ENCODE peak calls at places on chromosomes 13 and 19, in six cellular contexts. B is progenitor cell of endocrine pancreas, O is astrocyte of the spinal cord, R is PC-3, Y is AG09319, H is epithelial cell of esophagus. C is an unnamed sample.

GRCh38 chr19:40717880-40718773 is 1.2 kb downstream of the ITPKC start:
- DNase-seq in B (no peak), O (no peak), R (peak), Y (no peak), H (peak), C (no peak)

GRCh38 chr19:33236696-33237390 is 11.2 kb upstream of the SLC7A10 start:
- DNase-seq in B (no peak), O (no peak), R (no peak), Y (no peak), H (no peak), C (no peak)

GRCh38 chr13:51643114-51643881 is 59.0 kb downstream of the WDFY2 start:
- DNase-seq in B (no peak), O (peak), R (peak), Y (no peak), H (peak), C (no peak)

GRCh38 chr13:48234652-48235099 is 1.7 kb downstream of the ITM2B start:
- DNase-seq in B (no peak), O (peak), R (peak), Y (no peak), H (no peak), C (no peak)

GRCh38 chr13:21365574-21365973 is 93.5 kb downstream of the ZDHHC20 start:
- DNase-seq in B (no peak), O (no peak), R (no peak), Y (no peak), H (no peak), C (no peak)

GRCh38 chr13:35855531-35856019 is 275.6 kb downstream of the DCLK1 start:
- DNase-seq in B (no peak), O (no peak), R (peak), Y (no peak), H (peak), C (no peak)

GRCh38 chr19:13796301-13797057 is 1.2 kb downstream of the ZSWIM4 start:
- DNase-seq in B (no peak), O (peak), R (peak), Y (peak), H (peak), C (no peak)

GRCh38 chr13:36919833-36920611 is at the start of gene SMAD9:
- DNase-seq in B (peak), O (peak), R (peak), Y (no peak), H (peak), C (peak)

GRCh38 chr19:5934779-5935472 is 20.9 kb downstream of the CAPS start:
- DNase-seq in B (no peak), O (peak), R (no peak), Y (peak), H (no peak), C (no peak)

GRCh38 chr13:26998265-26998664 is 173.3 kb downstream of the USP12 start:
- DNase-seq in B (no peak), O (no peak), R (no peak), Y (no peak), H (no peak), C (no peak)

GRCh38 chr19:17406039-17406886 is 833 bp upstream of the BST2 start:
- DNase-seq in B (no peak), O (peak), R (no peak), Y (no peak), H (no peak), C (no peak)

DNA sequence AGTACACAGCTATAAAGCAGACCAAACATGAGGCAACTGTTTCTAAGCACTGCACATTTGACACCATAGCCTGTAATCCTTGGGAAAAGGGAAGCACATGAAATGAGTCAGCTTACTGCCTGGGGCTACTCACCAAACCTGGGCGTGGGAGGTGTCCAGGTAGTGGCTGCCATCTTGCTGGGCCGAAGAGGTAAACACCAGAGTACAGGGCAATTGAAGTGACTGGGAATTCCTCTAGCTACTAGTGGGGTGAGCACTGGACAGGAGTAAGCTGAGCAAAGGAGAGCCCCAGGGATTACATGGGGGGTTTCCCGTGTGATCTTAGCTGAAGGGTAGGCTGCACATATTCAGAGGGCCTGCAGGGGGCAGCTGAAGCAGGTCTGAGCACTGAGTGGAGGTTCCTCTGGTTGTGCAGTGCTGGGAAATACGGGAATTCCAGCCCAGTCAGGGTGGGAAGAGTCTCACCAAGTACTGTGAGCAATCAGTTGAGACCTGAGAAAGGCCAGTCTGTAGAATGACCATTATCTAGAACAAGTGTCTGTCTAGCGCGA is 140.5 kb downstream of the SLC7A1 start:
- DNase-seq in B (no peak), O (no peak), R (peak), Y (no peak), H (peak), C (no peak)
- TF ChIP-seq CTCF in B (peak), O (peak), R (peak), Y (peak), H (peak), C (peak)

GRCh38 chr13:109720758-109721184 is 65.6 kb downstream of the IRS2 start:
- DNase-seq in B (no peak), O (no peak), R (no peak), Y (no peak), H (no peak), C (no peak)
- TF ChIP-seq CTCF in B (no peak), O (no peak), R (no peak), Y (no peak), H (no peak), C (no peak)

DNA sequence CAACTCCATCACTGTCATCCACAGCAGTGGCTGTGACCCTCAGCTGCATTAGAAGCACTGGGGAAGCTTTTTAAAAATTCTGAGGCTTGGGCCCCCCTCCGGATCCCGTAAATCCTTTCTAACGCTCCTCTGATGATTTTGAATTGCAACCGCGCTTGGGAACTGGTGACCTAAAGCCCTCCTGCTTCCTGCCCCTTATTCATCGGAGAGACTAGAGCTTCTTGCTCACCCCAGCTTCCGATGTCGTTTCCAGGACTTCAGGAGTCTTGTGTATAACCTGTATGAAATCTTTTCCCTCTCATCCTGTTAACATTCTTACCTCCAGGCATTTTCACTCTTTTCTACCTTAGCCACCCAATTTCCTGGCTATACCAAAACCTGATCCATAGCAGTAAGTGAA is 14.8 kb downstream of the ZAR1L start:
- DNase-seq in B (no peak), O (no peak), R (no peak), Y (no peak), H (no peak), C (no peak)
- TF ChIP-seq CTCF in B (no peak), O (no peak), R (no peak), Y (no peak), H (no peak), C (no peak)

DNA sequence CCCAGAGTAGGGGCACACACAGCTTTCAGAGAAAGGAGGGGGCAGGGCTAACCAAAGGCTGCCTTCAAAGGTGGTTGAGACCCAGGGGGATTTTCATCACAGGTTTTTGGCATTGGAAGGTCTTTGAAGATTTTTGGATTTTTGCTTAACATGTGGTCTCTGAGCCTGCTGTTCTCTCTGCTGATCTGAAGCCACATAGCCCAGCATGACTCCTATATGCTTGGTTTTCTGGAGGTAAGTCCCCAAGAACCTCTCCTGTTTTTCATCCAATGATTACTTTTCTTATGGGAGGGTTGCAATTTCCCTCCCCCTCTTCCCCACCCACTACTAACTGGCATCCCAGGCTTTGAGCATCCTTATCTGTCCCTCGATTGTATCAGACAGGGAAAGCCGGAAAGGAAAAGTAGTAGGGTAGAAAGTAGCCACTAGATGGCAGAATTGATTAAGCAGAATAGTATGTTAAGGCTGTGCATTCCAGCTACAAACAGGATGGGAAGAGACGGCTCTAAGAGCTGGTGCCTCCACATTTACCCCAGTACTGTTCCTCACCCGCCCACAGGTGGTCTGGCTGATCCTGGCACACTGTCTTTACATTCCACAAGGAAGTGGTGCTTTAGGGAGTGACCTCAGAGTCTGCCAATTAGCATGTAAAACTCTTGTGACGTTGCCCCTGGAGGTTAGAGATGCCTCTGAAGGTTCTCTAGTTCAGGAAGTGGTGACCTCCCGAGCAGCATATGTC is 218.9 kb upstream of the EDNRB start:
- DNase-seq in B (no peak), O (peak), R (peak), Y (peak), H (peak), C (peak)
- TF ChIP-seq CTCF in B (peak), O (peak), R (peak), Y (peak), H (peak), C (peak)

GRCh38 chr13:29396446-29396845 is 199.0 kb downstream of the SLC7A1 start:
- DNase-seq in B (no peak), O (no peak), R (no peak), Y (no peak), H (no peak), C (no peak)

GRCh38 chr13:29402168-29402621 is 193.3 kb downstream of the SLC7A1 start:
- DNase-seq in B (no peak), O (peak), R (peak), Y (no peak), H (peak), C (no peak)

DNA sequence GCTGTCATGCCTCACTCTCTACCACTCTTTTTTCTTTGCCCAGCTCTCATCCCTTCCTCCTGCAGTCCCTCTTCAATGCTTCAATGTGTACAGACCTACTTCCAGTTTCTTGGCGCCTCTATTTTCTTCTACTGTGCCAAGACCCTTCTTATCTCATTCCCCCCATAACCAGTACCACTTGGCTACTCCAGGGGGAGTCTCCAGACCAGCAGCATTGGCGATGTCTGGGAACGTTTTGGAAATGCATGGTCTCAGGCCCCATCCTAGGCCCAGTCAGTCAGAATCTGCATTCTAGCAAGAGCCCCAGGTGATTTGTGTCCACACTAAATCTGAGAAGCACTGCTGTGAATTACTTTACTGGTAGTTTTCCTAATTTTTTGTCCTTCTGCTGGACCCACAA is 198.2 kb downstream of the SLC7A1 start:
- DNase-seq in B (no peak), O (no peak), R (no peak), Y (no peak), H (no peak), C (no peak)
- TF ChIP-seq CTCF in B (no peak), O (peak), R (peak), Y (no peak), H (no peak), C (no peak)

GRCh38 chr13:25881946-25882574 is 169.8 kb downstream of the SHISA2 start:
- DNase-seq in B (peak), O (peak), R (no peak), Y (no peak), H (peak), C (peak)
- TF ChIP-seq CTCF in B (no peak), O (no peak), R (no peak), Y (no peak), H (no peak), C (no peak)

DNA sequence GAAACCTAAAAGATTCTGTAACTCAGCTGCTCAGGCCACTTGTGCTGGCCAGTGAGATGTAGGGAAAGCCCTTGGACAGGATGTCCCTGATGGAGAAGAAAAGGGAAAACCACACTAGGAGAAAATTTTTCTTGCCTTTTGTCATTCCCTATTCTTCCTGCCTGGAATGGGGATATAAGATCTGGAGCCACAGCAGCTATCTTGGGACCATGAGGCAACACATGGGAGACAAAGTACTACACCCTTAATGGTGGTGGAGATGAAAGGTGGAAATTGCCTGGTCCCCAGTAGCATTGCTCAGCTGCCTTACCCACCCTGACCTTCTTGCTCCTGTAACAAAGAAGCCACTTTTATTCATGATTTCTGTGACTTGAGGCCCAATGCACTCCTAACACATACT is 9.4 kb downstream of the RSPH6A start:
- DNase-seq in B (no peak), O (no peak), R (no peak), Y (no peak), H (no peak), C (no peak)
- TF ChIP-seq CTCF in B (no peak), O (no peak), R (no peak), Y (no peak), H (no peak), C (no peak)